ENCODE peak calls at places on chromosomes 13 and 19, in four cellular contexts. F is WTC11, K is SK-N-SH, B is GM12878. C is an unnamed sample.

GRCh38 chr13:89455741-89456140 is 1784.6 kb downstream of the SLITRK5 start:
- DNase-seq in F (no peak), K (no peak), B (no peak), C (no peak)

GRCh38 chr13:44088911-44089851 is 209.5 kb downstream of the LACC1 start:
- DNase-seq in K (no peak), F (no peak), B (no peak), C (no peak)

GRCh38 chr19:31350693-31351211 is 1.5 kb upstream of the TSHZ3 start:
- DNase-seq in F (peak; percentile 51), K (peak; percentile 87), B (no peak), C (peak; percentile 82)

GRCh38 chr19:33325920-33326319 is 23.6 kb upstream of the CEBPA start:
- DNase-seq in B (no peak), K (no peak), F (no peak), C (no peak)

GRCh38 chr19:36051236-36051635 is 2.8 kb downstream of the THAP8 start:
- DNase-seq in K (no peak), B (no peak), F (peak; percentile 73), C (no peak)

GRCh38 chr13:110027470-110028240 is 241.3 kb upstream of the IRS2 start:
- DNase-seq in B (no peak), F (no peak), K (no peak), C (no peak)

GRCh38 chr19:1259873-1260748 is 9.0 kb upstream of the CIRBP start:
- DNase-seq in B (no peak), K (no peak), F (no peak), C (no peak)

GRCh38 chr13:34030782-34031181 is 212.8 kb downstream of the RFC3 start:
- DNase-seq in K (no peak), B (no peak), F (no peak), C (no peak)

GRCh38 chr13:105272660-105273631 is 1262.5 kb downstream of the EFNB2 start:
- DNase-seq in B (no peak), K (no peak), F (no peak), C (no peak)

GRCh38 chr13:66562054-66562453 is 668.1 kb downstream of the PCDH9 start:
- DNase-seq in B (no peak), F (no peak), K (no peak), C (no peak)

GRCh38 chr13:47933688-47934011 is 67.4 kb downstream of the SUCLA2 start:
- DNase-seq in K (no peak), B (no peak), F (no peak), C (no peak)

GRCh38 chr13:31980842-31981241 is 50.7 kb upstream of the FRY start:
- DNase-seq in B (no peak), K (no peak), F (no peak), C (no peak)

GRCh38 chr13:33722216-33722900 is 95.6 kb upstream of the RFC3 start:
- DNase-seq in B (no peak), K (no peak), F (no peak), C (no peak)

GRCh38 chr13:92224052-92224821 is 825.8 kb downstream of the GPC5 start:
- DNase-seq in K (no peak), B (no peak), F (no peak), C (peak; percentile 1)

GRCh38 chr13:70896136-70896535 is 787.9 kb upstream of the KLHL1 start:
- DNase-seq in F (no peak), B (no peak), K (no peak), C (no peak)

GRCh38 chr13:87810920-87811344 is 139.8 kb downstream of the SLITRK5 start:
- DNase-seq in F (no peak), B (no peak), K (no peak), C (no peak)

GRCh38 chr13:23147264-23147663 is 33.5 kb upstream of the SGCG start:
- DNase-seq in K (no peak), B (no peak), F (no peak), C (no peak)

GRCh38 chr13:40440990-40441820 is 225.2 kb downstream of the FOXO1 start:
- DNase-seq in K (peak; percentile 60), F (no peak), B (no peak), C (no peak)

GRCh38 chr13:110662105-110662504 is 43.8 kb downstream of the CARS2 start:
- DNase-seq in K (no peak), F (no peak), B (no peak), C (no peak)

GRCh38 chr13:109509154-109509905 is 277.1 kb downstream of the IRS2 start:
- DNase-seq in F (no peak), B (no peak), K (no peak), C (no peak)

GRCh38 chr13:94114166-94114565 is 365.3 kb downstream of the DCT start:
- DNase-seq in K (no peak), F (no peak), B (no peak), C (no peak)

GRCh38 chr19:44032001-44032610 is 6.9 kb downstream of the ZNF222 start:
- DNase-seq in K (no peak), F (no peak), B (no peak), C (no peak)

GRCh38 chr19:4712771-4713170 is 10.9 kb downstream of the DPP9 start:
- DNase-seq in K (peak; percentile 18), B (no peak), F (no peak), C (no peak)
- TF ChIP-seq USF1 in K (no peak), B (no peak), F (no peak), C (no peak)

DNA sequence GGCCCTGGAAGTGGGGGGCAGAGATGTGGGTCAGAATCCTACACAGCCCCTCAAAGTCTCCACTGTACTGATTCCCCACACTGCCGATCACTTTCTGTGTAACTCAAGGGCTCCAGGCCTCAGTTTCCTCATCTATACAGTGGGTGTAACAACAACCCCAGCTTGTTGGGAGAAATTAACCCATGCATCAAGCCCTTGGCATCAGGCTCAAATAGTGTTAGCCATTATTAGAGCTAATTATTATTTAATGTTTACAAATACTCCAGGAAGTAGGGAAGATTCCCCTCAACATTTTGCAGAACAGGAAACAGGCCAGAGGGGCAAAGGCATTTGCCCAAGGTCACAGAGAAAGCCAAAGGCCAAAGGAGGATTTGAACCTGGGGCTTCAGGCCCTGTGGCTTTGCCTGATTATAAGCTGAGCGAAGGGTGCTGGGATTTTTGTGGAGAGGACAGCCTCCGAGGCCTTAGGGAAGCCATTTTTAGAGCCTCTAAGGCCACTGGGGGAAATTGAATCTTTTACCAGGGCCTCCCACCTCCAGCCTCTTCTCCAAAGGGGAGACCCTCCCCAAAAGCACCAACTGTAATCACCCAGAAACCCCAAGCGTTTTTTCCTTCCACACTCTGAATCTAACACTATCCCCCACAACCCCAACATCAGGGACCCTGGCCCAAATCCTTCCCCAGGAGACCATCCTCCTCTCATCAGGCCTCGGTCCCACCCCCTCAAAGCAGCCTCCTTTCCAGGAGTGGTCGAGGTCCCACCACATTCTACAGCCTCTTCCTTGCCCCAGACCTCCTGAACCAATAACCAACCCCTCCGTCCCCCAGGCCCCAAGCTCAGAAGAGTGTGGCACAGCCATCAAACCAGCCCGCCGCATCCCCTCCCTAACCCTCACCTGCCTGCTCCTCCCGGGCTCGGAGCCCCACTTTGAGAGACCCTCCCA is 1.1 kb downstream of the FKBP8 start:
- DNase-seq in K (no peak), F (no peak), B (no peak), C (peak; percentile 41)
- TF ChIP-seq USF1 in K (no peak), F (no peak), B (no peak), C (no peak)

GRCh38 chr19:12295191-12295590 is 508 bp upstream of the ZNF44 start:
- DNase-seq in B (no peak), F (no peak), K (no peak), C (no peak)

GRCh38 chr19:12294308-12295158 is at the start of gene ZNF44:
- DNase-seq in B (peak; percentile 95), F (peak; percentile 98), K (peak; percentile 95), C (peak; percentile 94)

GRCh38 chr19:12289790-12290065 is 5.0 kb downstream of the ZNF44 start:
- DNase-seq in K (no peak), B (no peak), F (no peak), C (no peak)

DNA sequence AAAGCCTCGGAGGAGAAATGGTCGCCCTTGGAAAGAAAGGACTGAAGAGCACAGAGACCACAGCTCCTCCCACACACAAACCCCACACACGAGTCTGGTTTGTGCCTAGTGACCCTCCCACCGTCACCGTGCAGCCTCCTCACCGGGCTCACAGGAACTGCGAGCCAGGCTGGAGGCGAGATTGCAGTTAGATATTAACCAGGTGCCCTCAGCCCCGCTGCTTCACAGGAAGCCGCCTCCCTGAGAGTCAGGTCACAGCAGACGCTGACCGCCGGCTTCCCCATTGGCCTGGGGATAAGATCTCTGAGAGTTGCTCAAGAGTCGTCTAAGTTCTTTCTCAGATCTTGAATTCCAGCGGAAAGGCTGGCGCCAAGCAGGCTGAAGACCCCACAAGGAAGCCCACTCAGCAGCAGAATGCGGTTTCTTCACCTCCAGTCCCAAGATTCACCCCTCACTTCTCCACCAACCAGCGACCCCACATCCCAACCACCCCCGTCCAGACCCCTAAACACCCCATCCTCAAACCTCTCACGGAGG is 844 bp downstream of the ZNF44 start:
- DNase-seq in F (peak; percentile 50), K (peak; percentile 69), B (peak; percentile 51), C (peak; percentile 37)
- TF ChIP-seq USF1 in F (no peak), K (no peak), B (no peak), C (no peak)

GRCh38 chr19:3387645-3388589 is 21.5 kb downstream of the NFIC start:
- DNase-seq in F (no peak), B (no peak), K (peak; percentile 98), C (no peak)

GRCh38 chr19:3389876-3390361 is 23.5 kb downstream of the NFIC start:
- DNase-seq in K (no peak), B (no peak), F (peak; percentile 58), C (no peak)

GRCh38 chr19:3396881-3397265 is 30.5 kb downstream of the NFIC start:
- DNase-seq in K (no peak), F (no peak), B (no peak), C (no peak)

GRCh38 chr19:3389446-3389778 is 23.0 kb downstream of the NFIC start:
- DNase-seq in K (no peak), F (no peak), B (no peak), C (no peak)

GRCh38 chr19:3392480-3392879 is 26.1 kb downstream of the NFIC start:
- DNase-seq in F (no peak), B (no peak), K (no peak), C (no peak)
- TF ChIP-seq USF1 in F (no peak), B (no peak), K (no peak), C (no peak)